ENCODE peak calls at places on chromosomes 6 and 20, in ten cellular contexts. Q is GM12865, T is AG04449, G is neural crest cell, Y is heart left ventricle, O is thyroid gland, A is tibial artery, Z is A549, M is bronchial epithelial cell, J is breast epithelium. N is an unnamed sample.

GRCh38 chr20:64119681-64120341 is 12.4 kb upstream of the NPBWR2 start:
- DNase-seq in Q (no peak), J (no peak), G (no peak), O (no peak), Z (no peak), T (no peak), A (no peak), M (no peak), Y (peak), N (no peak)

GRCh38 chr6:156988276-156989158 is 211.3 kb downstream of the ARID1B start:
- DNase-seq in Y (no peak), J (no peak), Z (no peak), Q (peak), T (no peak), A (no peak), G (no peak), M (peak), O (peak), N (peak)

GRCh38 chr6:46011241-46012085 is 4.2 kb downstream of the CLIC5 start:
- DNase-seq in J (no peak), Q (peak), Y (no peak), A (no peak), Z (no peak), M (no peak), O (no peak), G (no peak), T (no peak), N (no peak)

GRCh38 chr6:37602360-37602759 is 95.3 kb downstream of the MDGA1 start:
- DNase-seq in Q (no peak), A (no peak), M (no peak), J (no peak), Z (no peak), O (no peak), T (no peak), G (no peak), Y (no peak), N (no peak)

GRCh38 chr6:142879076-142879475 is 65.9 kb downstream of the HIVEP2 start:
- DNase-seq in T (no peak), Z (no peak), Q (no peak), M (no peak), O (no peak), J (no peak), A (no peak), Y (no peak), G (no peak), N (no peak)

GRCh38 chr20:47456952-47457724 is 44.5 kb upstream of the NCOA3 start:
- DNase-seq in Q (peak), J (no peak), Z (peak), O (no peak), T (no peak), A (no peak), M (peak), G (no peak), Y (no peak), N (no peak)

GRCh38 chr6:89596484-89596883 is 42.1 kb downstream of the LYRM2 start:
- DNase-seq in Q (no peak), A (no peak), T (no peak), M (peak), O (no peak), G (no peak), J (no peak), Y (no peak), Z (no peak), N (no peak)

GRCh38 chr6:10082385-10082784 is 332.5 kb downstream of the TFAP2A start:
- DNase-seq in G (no peak), O (no peak), Z (no peak), T (no peak), Y (no peak), Q (no peak), A (no peak), M (peak), J (no peak), N (no peak)

GRCh38 chr6:44268095-44268628 is 2.1 kb upstream of the TMEM151B start:
- DNase-seq in O (peak), Z (peak), Q (peak), Y (no peak), A (no peak), T (no peak), G (peak), M (peak), J (no peak), N (no peak)

GRCh38 chr20:39152126-39152525 is 190.0 kb downstream of the DHX35 start:
- DNase-seq in T (no peak), G (no peak), Z (no peak), Y (no peak), Q (no peak), A (no peak), O (no peak), M (no peak), J (peak), N (no peak)

GRCh38 chr6:54111341-54111740 is at the start of gene MLIP:
- DNase-seq in A (no peak), Y (no peak), T (no peak), Z (no peak), O (no peak), M (no peak), G (no peak), Q (no peak), J (no peak), N (no peak)

GRCh38 chr6:101069191-101069795 is 188.2 kb upstream of the ASCC3 start:
- DNase-seq in O (no peak), G (no peak), A (no peak), Y (no peak), Q (no peak), Z (peak), T (no peak), M (peak), J (no peak), N (no peak)

GRCh38 chr6:159602370-159603185 is 90.5 kb downstream of the SOD2 start:
- DNase-seq in T (no peak), O (no peak), J (no peak), Q (no peak), G (no peak), M (no peak), Y (no peak), A (no peak), Z (no peak), N (no peak)

GRCh38 chr6:157258878-157259277 is 64.4 kb downstream of the TMEM242 start:
- DNase-seq in Q (no peak), J (no peak), O (no peak), G (no peak), T (no peak), A (no peak), M (no peak), Y (no peak), Z (no peak), N (no peak)

GRCh38 chr20:3670511-3670910 is 7.3 kb upstream of the GFRA4 start:
- DNase-seq in M (no peak), A (no peak), Q (no peak), J (no peak), O (no peak), T (no peak), Y (no peak), G (no peak), Z (no peak), N (no peak)

GRCh38 chr6:786946-787763 is 94.2 kb upstream of the EXOC2 start:
- DNase-seq in Z (peak), M (no peak), G (no peak), Q (peak), O (no peak), J (no peak), T (no peak), A (no peak), Y (no peak), N (no peak)

GRCh38 chr20:53677447-53678314 is 84.0 kb upstream of the ZNF217 start:
- DNase-seq in M (no peak), Y (peak), G (peak), Q (no peak), J (no peak), O (peak), T (no peak), Z (peak), A (peak), N (no peak)

GRCh38 chr20:19855426-19855825 is 97.4 kb downstream of the RIN2 start:
- DNase-seq in M (no peak), Y (no peak), A (no peak), Z (no peak), Q (no peak), J (no peak), T (no peak), O (no peak), G (no peak), N (no peak)

DNA sequence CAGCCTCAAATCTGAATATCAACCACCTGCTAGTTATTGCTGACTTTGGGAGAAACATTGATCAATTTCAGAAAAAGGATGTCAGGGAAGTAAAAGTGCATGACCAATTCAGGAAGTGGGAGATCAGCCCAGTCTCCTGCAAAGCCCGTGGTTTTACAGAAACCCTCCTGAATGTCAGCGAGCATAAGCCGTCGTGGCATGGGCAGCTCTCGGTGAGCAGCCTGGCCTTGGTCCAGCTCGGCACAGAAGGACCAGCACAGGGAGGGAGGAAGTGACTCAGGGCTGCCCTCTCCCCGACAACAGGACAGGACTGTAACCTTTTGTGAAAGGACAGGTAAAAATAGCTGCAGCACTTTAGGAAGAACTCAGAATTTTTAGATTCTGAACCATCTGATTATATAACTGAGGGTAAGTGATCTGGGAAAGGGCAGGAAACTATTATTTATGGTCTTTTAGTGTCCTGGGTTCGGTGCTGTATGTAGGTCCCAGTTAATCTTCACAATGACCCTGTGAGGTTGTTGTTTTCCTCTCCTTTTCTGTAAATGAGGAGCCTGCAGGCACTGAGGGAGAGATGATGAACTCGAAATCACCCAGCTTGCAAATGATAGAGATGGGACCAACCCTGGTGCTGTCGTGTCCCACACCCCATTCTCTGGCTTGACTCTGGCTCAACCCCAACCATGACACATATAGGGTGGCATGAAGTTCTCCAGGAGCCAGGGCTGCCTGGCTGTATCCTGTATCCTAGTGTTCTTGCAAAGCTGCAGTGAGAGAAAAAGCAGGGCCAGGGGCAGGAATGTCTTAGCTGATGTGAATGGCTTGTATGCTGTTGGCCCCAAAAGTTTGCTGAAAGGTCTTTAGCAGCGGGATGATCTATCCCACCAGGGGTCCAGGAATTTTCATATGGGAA is 37.7 kb downstream of the NRN1 start:
- DNase-seq in G (no peak), J (no peak), Z (no peak), Q (no peak), T (no peak), O (peak), M (peak), Y (peak), A (peak), N (no peak)
- TF ChIP-seq CTCF in G (no peak), J (no peak), Z (no peak), Q (no peak), T (no peak), O (no peak), M (no peak), Y (no peak), A (no peak), N (no peak)

GRCh38 chr20:23106271-23106851 is 20.2 kb upstream of the CD93 start:
- DNase-seq in Q (no peak), A (peak), O (no peak), T (no peak), G (no peak), J (no peak), M (peak), Z (no peak), Y (no peak), N (no peak)
- TF ChIP-seq CTCF in Q (no peak), A (no peak), O (no peak), T (no peak), G (peak), J (no peak), M (peak), Z (no peak), Y (no peak), N (no peak)

GRCh38 chr20:23180451-23180921 is 94.4 kb upstream of the CD93 start:
- DNase-seq in O (peak), M (no peak), Q (no peak), Z (no peak), T (no peak), A (no peak), J (no peak), G (no peak), Y (peak), N (no peak)

GRCh38 chr20:23179766-23180403 is 93.8 kb upstream of the CD93 start:
- DNase-seq in G (no peak), A (no peak), O (no peak), T (no peak), J (no peak), Q (no peak), Y (no peak), M (no peak), Z (no peak), N (no peak)

GRCh38 chr20:23174821-23175220 is 88.7 kb upstream of the CD93 start:
- DNase-seq in O (no peak), Y (no peak), A (no peak), J (no peak), Q (no peak), Z (no peak), M (no peak), T (no peak), G (no peak), N (no peak)

DNA sequence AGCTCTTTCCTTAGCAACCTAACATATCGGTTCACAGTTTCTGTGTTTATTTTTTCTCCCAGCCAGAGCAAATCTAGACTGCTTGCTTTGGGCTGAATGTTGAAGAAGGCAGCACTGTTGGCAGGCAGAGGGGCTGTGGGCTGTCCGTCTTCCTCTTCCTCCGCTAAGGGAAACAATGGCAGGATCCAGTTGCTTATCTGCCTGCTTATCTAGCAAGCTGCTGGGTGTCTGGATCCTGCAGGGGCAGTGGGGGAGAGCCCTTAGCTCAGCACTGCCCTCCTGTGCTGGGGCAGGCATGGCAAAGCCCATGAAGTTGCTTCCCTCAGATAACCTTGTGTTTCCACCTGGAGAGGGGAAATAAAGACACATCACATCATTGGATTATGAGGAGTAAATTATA is 92.7 kb upstream of the CD93 start:
- DNase-seq in Q (no peak), M (no peak), J (no peak), Y (no peak), G (no peak), T (no peak), Z (no peak), A (no peak), O (no peak), N (no peak)
- TF ChIP-seq CTCF in Q (no peak), M (peak), J (no peak), Y (peak), G (no peak), T (no peak), Z (no peak), A (no peak), O (no peak), N (no peak)

GRCh38 chr6:87257046-87257445 is 65.3 kb upstream of the SMIM8 start:
- DNase-seq in G (no peak), T (no peak), M (no peak), A (no peak), O (no peak), Y (no peak), Z (no peak), J (no peak), Q (no peak), N (no peak)
- TF ChIP-seq CTCF in G (no peak), T (no peak), M (no peak), A (no peak), O (no peak), Y (no peak), Z (no peak), J (no peak), Q (no peak), N (no peak)

GRCh38 chr6:108518714-108519576 is 41.8 kb upstream of the FOXO3 start:
- DNase-seq in A (no peak), O (no peak), T (no peak), Q (peak), Z (peak), M (peak), Y (no peak), J (no peak), G (no peak), N (no peak)
- TF ChIP-seq CTCF in A (no peak), O (peak), T (peak), Q (peak), Z (peak), M (peak), Y (no peak), J (no peak), G (peak), N (no peak)

DNA sequence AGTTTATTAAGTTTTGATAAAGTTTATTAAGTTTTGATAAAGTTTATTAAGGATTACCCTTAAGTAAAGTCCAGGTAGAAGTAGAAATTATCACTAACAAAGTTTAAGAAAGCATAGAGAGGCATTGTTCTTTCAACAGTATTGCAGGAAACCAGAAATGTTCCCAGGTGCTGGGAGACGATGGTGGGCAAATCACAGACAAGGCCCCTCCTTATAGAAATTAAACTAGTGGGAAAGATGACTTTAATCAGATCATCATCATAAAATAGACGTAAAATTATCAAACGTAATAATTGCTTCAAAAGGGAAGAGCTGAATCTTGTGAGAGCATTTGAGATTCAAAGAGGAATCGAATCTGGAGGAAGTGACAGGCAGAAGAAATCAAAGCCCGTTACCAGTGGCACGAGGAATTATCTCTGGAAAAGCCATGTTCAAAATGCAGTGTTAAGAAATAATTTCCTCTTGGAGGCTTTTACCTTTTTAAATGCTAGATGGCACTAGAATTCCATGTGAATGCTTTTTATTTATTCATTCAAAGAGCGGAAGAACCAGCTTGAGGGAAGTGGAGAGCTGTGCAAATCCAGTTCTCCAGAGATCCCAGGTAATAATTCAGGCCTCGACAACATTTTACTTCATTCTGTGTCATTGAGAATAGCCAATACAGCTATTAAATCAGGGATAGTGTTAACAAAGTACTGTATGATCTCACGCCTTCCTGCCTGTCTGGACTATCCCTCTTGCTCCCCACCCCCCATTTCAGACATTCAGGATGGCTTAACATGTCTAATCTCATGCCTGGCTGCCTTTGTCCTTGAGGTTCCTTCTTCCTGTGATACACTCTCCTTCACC is 1.0 kb upstream of the APMAP start:
- DNase-seq in G (no peak), A (no peak), O (no peak), M (peak), Y (peak), Q (no peak), T (no peak), J (no peak), Z (peak), N (no peak)
- TF ChIP-seq CTCF in G (no peak), A (peak), O (peak), M (peak), Y (no peak), Q (peak), T (peak), J (peak), Z (peak), N (no peak)

DNA sequence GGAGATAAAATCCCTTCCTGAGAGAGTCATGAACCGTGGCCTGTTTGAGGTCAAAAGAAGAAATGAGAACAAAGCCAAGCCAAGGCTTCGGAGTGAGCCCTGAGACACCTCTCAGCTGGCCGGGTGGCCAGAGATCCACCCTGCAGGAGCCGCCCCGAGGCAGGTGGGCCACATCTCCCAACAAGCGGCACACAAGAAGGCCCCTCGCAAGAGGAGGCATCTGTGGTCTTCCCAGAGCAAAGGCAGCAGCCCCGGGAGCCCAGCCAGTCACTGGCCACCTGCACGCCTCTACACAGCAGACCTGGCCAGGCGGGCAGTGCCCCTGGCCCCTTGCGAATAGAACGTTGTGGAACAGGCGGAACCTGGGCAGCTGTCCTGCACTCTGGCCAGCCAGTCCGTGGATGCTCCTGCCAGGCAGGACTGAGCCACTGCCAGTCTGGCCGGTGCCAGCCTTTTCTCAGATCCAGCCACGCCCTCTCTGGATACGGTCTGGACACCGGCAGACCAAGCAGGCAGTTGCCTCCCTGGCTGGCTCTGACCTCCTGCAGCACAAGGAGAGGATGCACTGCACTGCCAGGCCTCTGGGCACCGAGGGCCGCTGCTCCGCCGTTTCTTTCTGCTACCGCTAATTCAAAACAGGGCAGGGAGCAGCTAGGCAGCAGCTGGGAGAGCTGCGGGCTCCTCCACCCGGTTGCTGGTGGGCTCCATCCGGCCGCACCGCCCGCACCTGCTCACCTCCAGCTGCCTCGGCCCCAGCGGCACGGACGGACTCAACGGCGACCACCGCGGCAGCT is 30.6 kb upstream of the AFDN start:
- DNase-seq in Y (peak), A (no peak), O (peak), G (no peak), M (no peak), T (no peak), Q (no peak), J (peak), Z (no peak), N (no peak)
- TF ChIP-seq CTCF in Y (no peak), A (no peak), O (no peak), G (no peak), M (no peak), T (no peak), Q (no peak), J (no peak), Z (no peak), N (no peak)

GRCh38 chr20:18031888-18032509 is 25.7 kb downstream of the OVOL2 start:
- DNase-seq in Y (no peak), Q (no peak), Z (no peak), G (no peak), O (no peak), A (no peak), J (no peak), M (no peak), T (no peak), N (no peak)

GRCh38 chr20:18031050-18031449 is 26.7 kb downstream of the OVOL2 start:
- DNase-seq in G (no peak), A (no peak), Q (no peak), Y (no peak), J (no peak), O (no peak), T (no peak), Z (no peak), M (no peak), N (no peak)

GRCh38 chr20:18034039-18034438 is 23.7 kb downstream of the OVOL2 start:
- DNase-seq in Z (no peak), A (no peak), O (no peak), T (no peak), Q (no peak), Y (no peak), M (no peak), G (no peak), J (no peak), N (no peak)

GRCh38 chr20:18030020-18030419 is 27.7 kb downstream of the OVOL2 start:
- DNase-seq in Y (no peak), M (no peak), T (no peak), A (no peak), J (no peak), G (no peak), Q (no peak), Z (no peak), O (no peak), N (no peak)

GRCh38 chr20:18032977-18033892 is 24.5 kb downstream of the OVOL2 start:
- DNase-seq in G (no peak), Z (no peak), J (no peak), Y (no peak), T (no peak), O (no peak), Q (no peak), M (no peak), A (no peak), N (no peak)
- TF ChIP-seq CTCF in G (peak), Z (no peak), J (no peak), Y (no peak), T (no peak), O (no peak), Q (no peak), M (peak), A (no peak), N (no peak)